ENCODE peak calls at places on chromosomes 6 and 20, in six cellular contexts. M, S, H, D, G and W are unnamed samples.

GRCh38 chr6:157099912-157100593 is 223.3 kb downstream of the TMEM242 start:
- DNase-seq in M (no peak), G (no peak), S (no peak), D (no peak), H (peak), W (no peak)

GRCh38 chr6:157656437-157657005 is 166.5 kb upstream of the SNX9 start:
- DNase-seq in S (no peak), H (no peak), M (no peak), D (no peak), G (no peak), W (no peak)

GRCh38 chr20:24422361-24422760 is 47.1 kb upstream of the SYNDIG1 start:
- DNase-seq in M (no peak), S (no peak), G (no peak), H (no peak), D (no peak), W (no peak)

GRCh38 chr6:166540631-166541331 is 45.7 kb downstream of the RAMACL start:
- DNase-seq in M (no peak), H (peak), S (no peak), D (no peak), G (peak), W (peak)

GRCh38 chr20:31602779-31603441 is 2.2 kb upstream of the ID1 start:
- DNase-seq in S (peak), D (peak), G (no peak), H (no peak), M (no peak), W (no peak)

GRCh38 chr20:25340380-25340779 is 50.3 kb downstream of the ABHD12 start:
- DNase-seq in H (no peak), S (no peak), G (no peak), M (no peak), D (no peak), W (no peak)

GRCh38 chr20:33010674-33011449 is 3.4 kb downstream of the BPIFB2 start:
- DNase-seq in G (no peak), S (no peak), H (no peak), D (no peak), M (no peak), W (no peak)

GRCh38 chr6:123127807-123128206 is 131.8 kb downstream of the CLVS2 start:
- DNase-seq in M (no peak), G (no peak), D (no peak), S (no peak), H (no peak), W (no peak)

GRCh38 chr20:51529027-51529749 is 13.3 kb downstream of the NFATC2 start:
- DNase-seq in M (no peak), S (peak), D (no peak), H (no peak), G (no peak), W (no peak)

GRCh38 chr6:25136879-25137278 is 142.3 kb upstream of the CARMIL1 start:
- DNase-seq in H (peak), D (no peak), S (no peak), M (no peak), G (peak), W (no peak)

GRCh38 chr20:31842471-31843157 is 2.8 kb downstream of the FOXS1 start:
- DNase-seq in M (peak), H (peak), G (peak), S (no peak), D (no peak), W (no peak)

GRCh38 chr20:25984933-25985332 is 288.3 kb upstream of the ZNF337 start:
- DNase-seq in D (no peak), M (no peak), G (no peak), H (peak), S (no peak), W (no peak)

GRCh38 chr20:1357921-1358671 is 29.2 kb upstream of the SDCBP2 start:
- DNase-seq in M (no peak), H (no peak), G (no peak), S (no peak), D (no peak), W (no peak)

GRCh38 chr6:89564752-89565427 is 73.7 kb downstream of the LYRM2 start:
- DNase-seq in D (no peak), H (no peak), S (peak), M (no peak), G (peak), W (no peak)

GRCh38 chr6:5308066-5308465 is 46.8 kb downstream of the FARS2 start:
- DNase-seq in H (no peak), M (no peak), D (no peak), G (no peak), S (no peak), W (no peak)

GRCh38 chr20:40606237-40606636 is 82.8 kb downstream of the MAFB start:
- DNase-seq in S (no peak), G (no peak), D (no peak), H (no peak), M (no peak), W (no peak)

GRCh38 chr6:133236898-133237297 is 4.3 kb upstream of the EYA4 start:
- DNase-seq in G (peak), S (no peak), H (no peak), M (no peak), D (no peak), W (no peak)

GRCh38 chr6:128029841-128030240 is 129.0 kb upstream of the THEMIS start:
- DNase-seq in G (no peak), S (no peak), D (no peak), H (no peak), M (no peak), W (no peak)

GRCh38 chr6:135219346-135219745 is 38.2 kb downstream of the MYB start:
- DNase-seq in S (no peak), M (no peak), G (no peak), H (no peak), D (no peak), W (no peak)

GRCh38 chr20:5364997-5365597 is 48.3 kb upstream of the PROKR2 start:
- DNase-seq in S (no peak), M (no peak), G (no peak), D (no peak), H (no peak), W (no peak)

GRCh38 chr20:54512694-54513093 is 37.3 kb downstream of the DOK5 start:
- DNase-seq in H (no peak), S (no peak), G (no peak), M (no peak), D (no peak), W (no peak)

GRCh38 chr6:36962874-36963273 is 8.3 kb downstream of the PI16 start:
- DNase-seq in M (peak), D (no peak), H (peak), S (peak), G (peak), W (peak)

GRCh38 chr6:138580801-138581200 is 81.5 kb upstream of the NHSL1 start:
- DNase-seq in H (no peak), M (no peak), D (no peak), G (no peak), S (no peak), W (no peak)

GRCh38 chr6:166572370-166573261 is 13.9 kb downstream of the RAMACL start:
- DNase-seq in D (no peak), M (peak), G (peak), H (no peak), S (peak), W (no peak)

GRCh38 chr20:33653218-33653899 is 8.8 kb upstream of the C20orf144 start:
- DNase-seq in H (peak), S (peak), G (peak), M (peak), D (peak), W (no peak)

GRCh38 chr20:54207053-54207742 is 689 bp upstream of the PFDN4 start:
- DNase-seq in H (no peak), S (no peak), M (no peak), G (no peak), D (no peak), W (no peak)

GRCh38 chr6:139961190-139961589 is 586.7 kb upstream of the CITED2 start:
- DNase-seq in H (no peak), M (no peak), D (no peak), S (no peak), G (no peak), W (no peak)

GRCh38 chr6:129575378-129576118 is 134.4 kb downstream of the ARHGAP18 start:
- DNase-seq in M (peak), D (peak), G (peak), H (peak), S (peak), W (no peak)

GRCh38 chr6:39377530-39377929 is 55.0 kb upstream of the KCNK16 start:
- DNase-seq in M (peak), H (peak), G (peak), S (peak), D (peak), W (no peak)

GRCh38 chr6:41671376-41671775 is 33.1 kb downstream of the MDFI start:
- DNase-seq in S (no peak), M (no peak), G (no peak), D (no peak), H (no peak), W (no peak)

GRCh38 chr6:157240059-157240959 is 83.0 kb downstream of the TMEM242 start:
- DNase-seq in H (peak), M (peak), S (peak), G (peak), D (no peak), W (no peak)

GRCh38 chr20:35626386-35627001 is 10.9 kb downstream of the SPAG4 start:
- DNase-seq in G (no peak), S (no peak), D (no peak), H (no peak), M (no peak), W (no peak)

GRCh38 chr20:38298768-38299288 is 5.1 kb upstream of the BPI start:
- DNase-seq in D (no peak), G (peak), M (no peak), S (peak), H (peak), W (no peak)

DNA sequence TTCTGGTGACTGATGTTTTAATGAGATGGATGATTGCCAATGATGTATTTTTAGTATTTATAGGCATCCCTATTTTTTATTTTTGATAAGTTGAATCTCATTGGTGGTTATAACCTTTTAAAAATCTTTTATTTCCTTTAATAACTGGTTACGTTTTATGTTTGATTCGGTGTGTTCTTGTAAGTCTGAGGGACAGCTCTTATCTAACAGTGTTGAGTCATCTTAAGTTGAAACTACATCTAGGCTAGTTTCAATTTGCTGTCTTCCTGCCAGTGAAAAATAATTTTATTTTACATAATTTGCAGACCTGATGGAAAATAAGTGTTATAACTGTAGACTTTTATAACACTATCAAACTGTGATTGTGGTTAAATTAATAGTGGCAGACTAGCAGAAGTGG is 4.6 kb downstream of the AFDN start:
- DNase-seq in M (no peak), G (no peak), S (no peak), H (no peak), D (no peak), W (no peak)
- H3K4me3 ChIP-seq in M (no peak), G (no peak), S (no peak), H (no peak), D (no peak), W (no peak)

GRCh38 chr6:17343215-17343614 is 50.2 kb upstream of the CAP2 start:
- DNase-seq in G (no peak), D (no peak), S (no peak), M (no peak), H (no peak), W (no peak)
- H3K4me3 ChIP-seq in G (no peak), D (no peak), S (no peak), M (no peak), H (no peak), W (no peak)

GRCh38 chr6:34912715-34913464 is 23.8 kb downstream of the ANKS1A start:
- DNase-seq in M (no peak), G (no peak), D (no peak), S (no peak), H (no peak), W (no peak)
- H3K4me3 ChIP-seq in M (no peak), G (no peak), D (no peak), S (no peak), H (no peak), W (peak)

GRCh38 chr6:22133352-22133751 is 163.5 kb downstream of the PRL start:
- DNase-seq in G (no peak), S (peak), H (peak), M (no peak), D (no peak), W (no peak)

GRCh38 chr6:22134308-22134707 is 162.5 kb downstream of the PRL start:
- DNase-seq in G (no peak), S (no peak), D (no peak), M (no peak), H (no peak), W (no peak)

GRCh38 chr6:22129751-22130150 is 167.1 kb downstream of the PRL start:
- DNase-seq in D (no peak), H (no peak), M (no peak), S (no peak), G (no peak), W (no peak)

GRCh38 chr6:22132662-22133061 is 164.2 kb downstream of the PRL start:
- DNase-seq in M (no peak), D (no peak), S (no peak), H (no peak), G (no peak), W (no peak)

DNA sequence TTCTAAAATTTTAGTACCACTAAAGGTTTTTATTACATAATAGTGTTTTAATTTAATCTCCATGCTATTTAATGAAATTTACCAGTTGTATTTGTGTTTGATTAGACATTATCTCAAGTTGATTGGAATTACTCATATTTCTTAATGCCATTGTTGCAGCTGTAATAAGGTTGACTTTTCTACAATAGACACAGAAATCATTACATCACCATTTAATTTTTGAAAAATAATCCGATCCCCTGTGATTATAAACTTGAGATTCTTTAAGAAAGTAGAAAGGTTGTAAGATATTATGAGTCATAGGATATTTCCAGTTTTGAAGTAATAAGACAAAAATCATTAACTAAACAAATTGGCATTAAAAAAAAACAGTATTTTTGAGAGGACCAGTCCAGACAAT is 161.4 kb downstream of the PRL start:
- DNase-seq in G (no peak), D (no peak), S (no peak), M (no peak), H (no peak), W (no peak)
- H3K4me3 ChIP-seq in G (no peak), D (no peak), S (no peak), M (no peak), H (no peak), W (no peak)

GRCh38 chr6:119158057-119158848 is 79.8 kb upstream of the FAM184A start:
- DNase-seq in G (peak), H (peak), D (no peak), S (no peak), M (no peak), W (no peak)

GRCh38 chr6:119160911-119161310 is 82.4 kb upstream of the FAM184A start:
- DNase-seq in S (no peak), D (no peak), H (no peak), M (no peak), G (no peak), W (no peak)

GRCh38 chr6:119156742-119157494 is 78.5 kb upstream of the FAM184A start:
- DNase-seq in H (no peak), M (no peak), D (no peak), S (no peak), G (no peak), W (no peak)

GRCh38 chr6:119161450-119161849 is 83.0 kb upstream of the FAM184A start:
- DNase-seq in D (no peak), M (no peak), S (no peak), H (no peak), G (no peak), W (no peak)

DNA sequence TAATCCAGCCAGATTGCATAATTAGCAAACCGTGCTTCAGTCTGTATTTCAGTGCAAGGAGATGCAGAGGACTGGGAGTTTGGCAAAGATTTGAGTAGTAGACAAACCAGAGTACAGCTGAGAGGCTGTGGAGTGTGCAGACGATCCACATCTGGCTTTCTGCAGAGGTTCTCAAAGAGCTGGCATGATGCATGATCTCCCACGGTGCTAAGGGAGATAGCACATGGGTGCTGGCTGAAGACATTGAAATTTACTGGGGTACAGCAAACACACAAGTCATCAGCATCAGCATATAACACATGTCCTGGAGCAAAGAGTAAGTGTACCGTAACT is 79.0 kb upstream of the FAM184A start:
- DNase-seq in H (no peak), D (no peak), M (no peak), S (no peak), G (no peak), W (no peak)
- H3K4me3 ChIP-seq in H (no peak), D (no peak), M (no peak), S (no peak), G (no peak), W (no peak)

GRCh38 chr6:75199856-75200255 is 6.0 kb downstream of the COL12A1 start:
- DNase-seq in M (no peak), H (no peak), D (no peak), G (no peak), S (no peak), W (no peak)

GRCh38 chr6:75203721-75204120 is 2.1 kb downstream of the COL12A1 start:
- DNase-seq in D (no peak), H (no peak), S (no peak), M (no peak), G (peak), W (no peak)

GRCh38 chr6:75202676-75203131 is 3.1 kb downstream of the COL12A1 start:
- DNase-seq in D (no peak), G (peak), H (no peak), S (no peak), M (peak), W (no peak)

GRCh38 chr6:75201076-75201475 is 4.8 kb downstream of the COL12A1 start:
- DNase-seq in D (no peak), G (no peak), M (no peak), S (no peak), H (no peak), W (no peak)

DNA sequence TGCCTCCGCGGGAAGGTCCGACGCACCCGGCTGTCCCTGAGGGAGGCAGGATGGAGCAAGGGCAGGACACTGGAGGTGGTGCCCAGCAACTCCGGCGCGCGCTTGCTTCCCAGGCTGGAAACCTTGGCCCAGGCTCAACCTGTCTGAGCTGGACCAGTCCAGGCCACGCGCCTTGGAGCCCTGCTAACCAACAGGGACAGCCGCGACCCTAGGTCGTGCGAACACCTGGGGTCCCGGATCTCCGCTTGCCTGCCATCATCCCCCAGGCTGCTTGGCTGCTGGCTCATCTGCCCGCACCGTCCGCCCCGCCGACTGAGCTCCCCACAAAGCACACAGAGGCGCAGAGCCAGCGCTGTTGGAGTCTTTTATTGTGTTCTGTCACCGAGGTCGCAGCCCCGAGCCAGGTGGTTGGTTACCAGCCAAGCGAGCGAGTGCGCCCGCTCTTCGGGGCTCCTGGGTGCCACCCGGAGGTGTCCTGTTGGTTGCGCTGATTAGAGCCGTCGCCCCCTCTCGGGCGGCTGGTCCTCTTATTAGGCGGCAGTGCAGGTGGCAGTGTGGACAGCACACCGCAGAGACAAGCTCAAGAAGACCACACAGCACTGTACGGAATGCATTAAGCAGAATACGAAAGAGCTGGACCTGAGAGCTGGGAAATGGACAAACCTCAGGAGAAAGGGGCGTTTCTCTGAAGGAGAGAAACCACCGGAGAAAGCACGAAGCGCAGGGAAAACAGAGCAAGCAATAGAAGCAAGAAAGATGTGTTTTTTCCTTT is 3.8 kb downstream of the COL12A1 start:
- DNase-seq in G (peak), S (peak), M (peak), H (peak), D (no peak), W (no peak)
- H3K4me3 ChIP-seq in G (peak), S (peak), M (peak), H (no peak), D (no peak), W (no peak)

GRCh38 chr6:142699391-142699790 is 245.6 kb downstream of the HIVEP2 start:
- DNase-seq in H (no peak), S (no peak), M (no peak), D (no peak), G (no peak), W (no peak)
- H3K4me3 ChIP-seq in H (no peak), S (no peak), M (no peak), D (no peak), G (no peak), W (no peak)

DNA sequence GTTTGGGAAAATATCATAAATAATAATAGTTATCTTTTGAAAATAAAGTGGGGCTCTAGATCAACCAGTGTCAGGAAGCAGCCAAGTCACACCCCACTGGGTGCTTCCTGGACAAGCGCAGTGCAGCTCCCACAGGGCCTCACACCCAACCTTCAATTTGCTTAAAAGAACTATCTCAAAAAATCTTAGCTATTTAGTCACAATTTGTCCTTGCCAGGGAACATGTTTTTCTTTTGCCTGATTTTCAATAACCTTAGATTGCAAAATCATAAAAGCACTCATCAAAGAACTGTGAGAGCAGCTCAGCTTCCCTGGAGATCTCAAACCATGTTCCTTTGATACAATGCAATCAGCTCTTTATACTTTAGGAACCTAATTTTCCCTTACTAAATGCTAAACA is 1.6 kb upstream of the NCOA7 start:
- DNase-seq in S (no peak), D (no peak), H (no peak), G (peak), M (no peak), W (no peak)
- H3K4me3 ChIP-seq in S (no peak), D (no peak), H (no peak), G (no peak), M (no peak), W (no peak)